ENCODE peak calls at places on chromosome 9, in seven cellular contexts. R is ovary, C is upper lobe of left lung, H is A549, S is thyroid gland, P is tibial nerve, M is stomach. Z is an unnamed sample.

GRCh38 chr9:80012557-80013330 is 441.0 kb downstream of the TLE4 start:
- DNase-seq in R (no peak), C (no peak), H (no peak), S (no peak), P (no peak), M (no peak), Z (no peak)

GRCh38 chr9:95048225-95049087 is 269.1 kb downstream of the FANCC start:
- DNase-seq in R (peak), C (peak), H (no peak), S (peak), P (peak), M (peak), Z (peak)

GRCh38 chr9:34450644-34451043 is 7.7 kb downstream of the FAM219A start:
- DNase-seq in R (no peak), C (no peak), H (no peak), S (no peak), P (no peak), M (no peak), Z (no peak)

GRCh38 chr9:113501129-113501686 is 37.7 kb downstream of the RGS3 start:
- DNase-seq in R (no peak), C (peak), H (no peak), S (no peak), P (no peak), M (no peak), Z (no peak)

GRCh38 chr9:87682085-87682484 is 43.8 kb upstream of the CTSL start:
- DNase-seq in R (no peak), C (no peak), H (no peak), S (no peak), P (no peak), M (no peak), Z (no peak)

GRCh38 chr9:108478431-108478837 is 377.4 kb downstream of the ACTL7B start:
- DNase-seq in R (no peak), C (no peak), H (peak), S (no peak), P (no peak), M (no peak), Z (no peak)

GRCh38 chr9:110919609-110920008 is 118.7 kb downstream of the LPAR1 start:
- DNase-seq in R (no peak), C (no peak), H (peak), S (no peak), P (no peak), M (no peak), Z (no peak)

GRCh38 chr9:88998506-88998905 is 7.2 kb downstream of the S1PR3 start:
- DNase-seq in R (no peak), C (no peak), H (no peak), S (no peak), P (no peak), M (no peak), Z (no peak)

GRCh38 chr9:35519697-35520403 is 29.9 kb downstream of the RUSC2 start:
- DNase-seq in R (no peak), C (no peak), H (no peak), S (no peak), P (no peak), M (no peak), Z (no peak)

DNA sequence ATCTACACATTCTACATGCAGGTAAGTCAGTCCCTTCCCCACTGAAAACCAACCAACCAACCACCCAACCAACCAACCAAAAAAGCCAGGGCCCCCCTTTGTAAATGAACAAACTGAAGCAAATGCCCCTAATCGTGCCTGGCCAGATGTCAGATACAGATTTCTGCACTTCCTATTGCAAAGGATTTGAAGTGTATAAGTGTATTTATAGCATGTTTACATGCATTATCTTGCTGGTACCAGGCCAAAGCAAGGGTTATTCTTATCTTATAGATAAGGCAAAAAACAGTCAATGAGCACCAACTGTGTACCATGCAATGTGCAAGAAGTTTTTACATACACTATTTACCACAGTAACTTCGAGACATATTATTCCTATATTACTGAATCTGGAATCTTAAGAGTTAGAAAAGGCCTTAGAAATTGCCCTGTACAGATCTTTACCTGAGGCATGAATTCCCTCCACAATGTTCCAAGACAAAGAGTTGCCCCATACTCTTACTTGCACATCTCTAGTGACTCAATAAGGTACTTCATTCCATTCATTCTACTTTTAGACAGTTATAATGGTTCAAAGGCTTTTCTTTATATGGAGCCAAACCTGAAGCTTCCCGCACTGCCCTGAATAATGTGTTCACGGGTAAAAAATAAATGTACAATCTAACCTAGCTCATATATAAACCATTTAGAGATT is 51.7 kb upstream of the NR5A1 start:
- DNase-seq in R (no peak), C (no peak), H (no peak), S (no peak), P (no peak), M (no peak), Z (no peak)
- TF ChIP-seq POLR2A in R (no peak), C (no peak), H (no peak), S (no peak), P (no peak), M (no peak), Z (no peak)

GRCh38 chr9:547309-547708 is 294.2 kb upstream of the DMRT1 start:
- DNase-seq in R (no peak), C (no peak), H (no peak), S (no peak), P (no peak), M (no peak), Z (no peak)

GRCh38 chr9:546797-547223 is 294.7 kb upstream of the DMRT1 start:
- DNase-seq in R (peak), C (no peak), H (no peak), S (no peak), P (no peak), M (no peak), Z (no peak)

GRCh38 chr9:543478-543877 is 298.0 kb upstream of the DMRT1 start:
- DNase-seq in R (no peak), C (no peak), H (no peak), S (no peak), P (no peak), M (no peak), Z (no peak)

GRCh38 chr9:546235-546634 is 295.3 kb upstream of the DMRT1 start:
- DNase-seq in R (no peak), C (no peak), H (no peak), S (no peak), P (no peak), M (no peak), Z (no peak)

GRCh38 chr9:545480-545879 is 296.0 kb upstream of the DMRT1 start:
- DNase-seq in R (peak), C (no peak), H (no peak), S (no peak), P (no peak), M (no peak), Z (no peak)
- TF ChIP-seq CTCF in R (no peak), C (no peak), H (no peak), S (no peak), P (no peak), M (no peak), Z (no peak)

GRCh38 chr9:72327631-72328030 is 37.4 kb downstream of the ZFAND5 start:
- DNase-seq in R (no peak), C (no peak), H (no peak), S (no peak), P (no peak), M (no peak), Z (no peak)

GRCh38 chr9:72322678-72323077 is 42.3 kb downstream of the ZFAND5 start:
- DNase-seq in R (no peak), C (no peak), H (no peak), S (no peak), P (no peak), M (no peak), Z (no peak)

GRCh38 chr9:72326643-72327042 is 38.4 kb downstream of the ZFAND5 start:
- DNase-seq in R (no peak), C (no peak), H (no peak), S (no peak), P (no peak), M (no peak), Z (no peak)

GRCh38 chr9:72324974-72325373 is 40.0 kb downstream of the ZFAND5 start:
- DNase-seq in R (no peak), C (no peak), H (no peak), S (no peak), P (no peak), M (no peak), Z (no peak)

DNA sequence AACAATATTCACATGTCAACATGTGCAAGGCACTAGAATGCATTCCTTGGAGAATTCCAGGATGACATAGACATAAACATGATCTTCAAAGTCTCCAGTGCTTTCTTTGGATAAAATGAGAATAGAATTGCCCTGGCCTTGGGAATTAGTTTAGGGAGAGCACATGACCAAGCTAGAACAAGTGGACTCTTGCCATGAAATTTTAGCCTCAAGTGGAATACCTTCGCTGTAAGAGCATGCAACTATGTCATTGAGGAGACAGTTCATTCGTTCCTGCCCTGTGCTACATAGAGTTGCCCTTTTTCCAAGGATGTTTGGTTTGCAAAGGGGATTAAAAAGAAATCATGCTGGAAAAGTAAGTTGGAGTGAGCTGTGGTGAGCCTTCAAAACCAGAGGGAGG is 42.7 kb downstream of the ZFAND5 start:
- DNase-seq in R (no peak), C (no peak), H (no peak), S (no peak), P (no peak), M (no peak), Z (no peak)
- TF ChIP-seq POLR2A in R (no peak), C (no peak), H (no peak), S (peak), P (no peak), M (no peak), Z (no peak)

GRCh38 chr9:100784755-100785154 is 206.9 kb downstream of the CAVIN4 start:
- DNase-seq in R (no peak), C (no peak), H (no peak), S (no peak), P (no peak), M (no peak), Z (no peak)
- TF ChIP-seq CTCF in R (no peak), C (no peak), H (no peak), S (no peak), P (no peak), M (no peak), Z (no peak)

GRCh38 chr9:126413470-126414051 is 86.9 kb downstream of the MVB12B start:
- DNase-seq in R (no peak), C (no peak), H (no peak), S (no peak), P (no peak), M (no peak), Z (peak)
- TF ChIP-seq POLR2A in R (no peak), C (no peak), H (no peak), S (no peak), P (no peak), M (no peak), Z (no peak)

GRCh38 chr9:75061169-75061568 is 26.8 kb downstream of the NMRK1 start:
- DNase-seq in R (no peak), C (no peak), H (no peak), S (no peak), P (no peak), M (no peak), Z (no peak)
- TF ChIP-seq CTCF in R (no peak), C (no peak), H (no peak), S (no peak), P (no peak), M (no peak), Z (no peak)

GRCh38 chr9:2017459-2018161 is 2.5 kb downstream of the SMARCA2 start:
- DNase-seq in R (peak), C (peak), H (peak), S (peak), P (peak), M (peak), Z (peak)
- TF ChIP-seq POLR2A in R (peak), C (no peak), H (peak), S (peak), P (peak), M (no peak), Z (peak)

DNA sequence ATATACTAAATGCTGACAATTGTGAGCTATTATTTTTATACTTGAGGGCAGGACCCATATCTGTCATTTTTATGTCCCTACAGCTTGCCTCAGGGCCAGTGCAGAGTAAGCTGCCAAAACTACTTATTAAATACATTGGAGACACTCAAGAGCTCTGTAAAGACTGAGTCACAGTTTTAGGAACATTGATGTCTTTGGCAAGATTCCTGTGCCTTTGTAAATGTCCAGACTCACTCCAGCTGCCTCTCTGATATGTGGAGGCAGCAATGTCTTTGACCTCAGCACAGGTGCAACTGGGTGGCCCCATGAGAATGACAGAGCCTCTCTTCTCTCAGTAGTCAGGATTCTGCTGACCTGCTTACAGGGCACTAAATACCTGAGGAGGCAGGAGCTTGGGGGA is 363.2 kb downstream of the OSTF1 start:
- DNase-seq in R (no peak), C (no peak), H (no peak), S (peak), P (no peak), M (no peak), Z (no peak)
- TF ChIP-seq CTCF in R (no peak), C (no peak), H (no peak), S (no peak), P (no peak), M (no peak), Z (no peak)

Z was measured in right lobe of liver.